ENCODE peak calls at places on chromosomes 12 and 14, in seven cellular contexts. N is Caco-2, Q is cardiac muscle cell, I is dorsolateral prefrontal cortex, S is fibroblast of pulmonary artery, H is cardiac fibroblast, O is lung. U is an unnamed sample.

GRCh38 chr12:9687228-9687627 is 17.7 kb downstream of the CLEC2D start:
- DNase-seq in Q (no peak), S (no peak), N (no peak), I (no peak), H (no peak), O (no peak), U (peak)

GRCh38 chr14:88695873-88696272 is 96.9 kb downstream of the EML5 start:
- DNase-seq in N (no peak), I (no peak), Q (no peak), H (no peak), S (no peak), O (no peak), U (no peak)

GRCh38 chr14:30180219-30180618 is 252.6 kb upstream of the PRKD1 start:
- DNase-seq in I (no peak), O (no peak), H (peak), N (no peak), Q (no peak), S (peak), U (no peak)

GRCh38 chr12:6554168-6554989 is 1.5 kb downstream of the IFFO1 start:
- DNase-seq in N (peak), O (peak), H (peak), Q (peak), I (peak), S (peak), U (no peak)

GRCh38 chr14:55819610-55820304 is 239.8 kb downstream of the KTN1 start:
- DNase-seq in I (no peak), N (no peak), Q (no peak), O (no peak), H (peak), S (peak), U (no peak)

GRCh38 chr12:26282339-26282945 is 87.1 kb downstream of the SSPN start:
- DNase-seq in N (no peak), Q (no peak), S (no peak), O (no peak), H (no peak), I (no peak), U (no peak)

GRCh38 chr12:54404061-54405004 is 14.7 kb downstream of the ITGA5 start:
- DNase-seq in O (no peak), S (peak), I (no peak), H (peak), Q (peak), N (no peak), U (no peak)

GRCh38 chr12:98516184-98516873 is 939 bp downstream of the TMPO start:
- DNase-seq in I (peak), N (peak), H (peak), S (peak), O (peak), Q (peak), U (peak)

GRCh38 chr14:93959239-93960107 is 16.9 kb downstream of the ASB2 start:
- DNase-seq in I (no peak), H (peak), N (peak), S (peak), O (peak), Q (peak), U (peak)

GRCh38 chr12:8057839-8058238 is 8.3 kb downstream of the C3AR1 start:
- DNase-seq in I (no peak), Q (no peak), N (no peak), O (no peak), H (peak), S (peak), U (no peak)

GRCh38 chr14:95380350-95381042 is 60.8 kb upstream of the CLMN start:
- DNase-seq in H (no peak), S (no peak), Q (no peak), N (no peak), I (no peak), O (no peak), U (no peak)

GRCh38 chr12:100926669-100927248 is 132.2 kb downstream of the ANO4 start:
- DNase-seq in S (peak), Q (peak), H (peak), O (no peak), I (no peak), N (peak), U (peak)

GRCh38 chr12:53097564-53098353 is at the start of gene IGFBP6:
- DNase-seq in H (peak), S (peak), O (no peak), Q (peak), N (peak), I (peak), U (no peak)
- TF ChIP-seq CTCF in H (no peak), S (no peak), O (no peak), Q (no peak), N (no peak), I (peak), U (no peak)

DNA sequence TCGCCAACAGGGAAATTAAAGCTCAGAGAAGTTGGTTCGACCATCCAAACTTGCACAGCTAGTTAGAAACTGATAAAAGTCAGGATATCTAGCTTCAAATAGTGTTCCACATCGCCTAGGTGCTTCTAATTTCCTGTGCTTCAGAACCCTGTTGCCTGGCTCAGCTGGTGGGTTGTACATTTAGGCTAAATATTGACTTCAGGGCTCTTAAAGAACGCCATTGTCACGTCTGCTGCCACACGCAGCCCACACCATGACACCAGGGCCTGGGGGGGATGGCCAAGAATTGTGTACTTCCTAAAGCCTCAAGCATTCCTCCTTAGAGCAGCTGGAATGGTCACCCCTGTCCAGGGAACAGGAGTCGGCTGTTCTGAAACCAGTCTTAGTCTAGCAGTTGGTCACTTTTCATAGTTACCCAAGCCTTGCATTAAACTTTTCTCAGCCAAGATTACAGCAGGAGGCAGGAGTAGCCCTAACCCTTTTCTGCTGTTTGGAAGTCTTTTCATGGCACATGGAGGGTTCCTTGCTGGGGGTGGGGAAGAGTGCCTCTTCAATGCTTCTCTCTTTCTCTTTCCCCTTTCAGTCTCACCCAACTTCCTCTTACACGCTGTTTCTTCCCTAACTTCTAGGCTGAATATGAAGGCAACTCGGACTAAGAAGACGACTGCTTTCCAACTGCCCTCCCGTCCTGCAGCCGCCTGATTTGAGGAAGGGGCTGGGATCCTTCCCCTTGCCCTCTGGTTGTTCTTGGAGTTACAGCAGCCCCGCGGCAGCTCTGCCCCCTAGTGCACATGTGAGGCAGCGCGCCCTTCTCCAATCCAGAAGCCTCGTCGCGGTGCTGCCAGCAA is 17.1 kb downstream of the FOS start:
- DNase-seq in H (peak), Q (peak), S (peak), N (peak), I (peak), O (peak), U (no peak)
- H3K4me3 ChIP-seq in H (peak), Q (peak), S (peak), N (peak), I (peak), O (no peak), U (peak)

DNA sequence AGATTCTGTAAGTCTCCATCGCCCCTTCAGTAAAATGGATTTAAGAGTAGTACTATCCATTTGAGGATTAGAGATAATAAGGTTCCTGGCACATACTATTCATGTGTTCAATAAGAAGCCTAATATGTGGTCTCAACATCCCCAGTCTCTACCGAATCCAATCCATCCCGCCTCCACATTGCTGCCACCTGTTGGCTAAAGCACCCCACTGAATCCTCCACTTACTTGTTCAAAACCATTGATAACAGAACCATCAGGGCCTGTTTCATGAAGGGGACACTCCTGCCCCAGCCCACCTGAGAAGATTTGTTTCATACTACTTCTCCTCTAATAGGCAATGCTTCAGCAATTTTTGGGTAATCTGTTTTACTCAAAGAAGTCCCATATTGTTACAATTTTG is 147.5 kb downstream of the SLC2A13 start:
- DNase-seq in O (no peak), Q (no peak), S (peak), H (peak), I (no peak), N (no peak), U (no peak)
- TF ChIP-seq CTCF in O (no peak), Q (peak), S (peak), H (peak), I (no peak), N (peak), U (peak)

GRCh38 chr14:99737956-99738667 is 54.0 kb downstream of the CYP46A1 start:
- DNase-seq in N (no peak), H (no peak), S (no peak), O (no peak), I (no peak), Q (no peak), U (no peak)
- H3K4me3 ChIP-seq in N (no peak), H (peak), S (peak), O (peak), I (peak), Q (no peak), U (no peak)

DNA sequence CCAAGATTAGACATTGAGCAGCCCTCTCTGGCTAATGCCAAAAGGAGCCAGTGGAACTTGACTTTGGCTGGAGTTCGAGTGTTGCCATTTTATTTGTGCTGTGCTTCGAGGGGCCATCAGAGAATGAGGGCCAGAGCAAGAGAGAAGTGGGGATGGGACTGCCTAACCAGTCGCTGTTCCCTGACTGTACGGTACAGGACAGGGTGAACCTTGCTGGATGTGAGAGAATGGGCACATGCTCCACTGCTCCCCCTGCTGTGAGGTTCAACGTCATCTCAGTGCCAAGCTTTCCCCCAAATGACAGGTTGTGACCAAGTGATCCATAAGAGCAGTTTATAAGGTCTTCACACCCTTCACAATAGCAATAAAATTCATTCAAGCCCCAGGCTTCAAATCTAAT is 55.1 kb upstream of the BCL11B start:
- DNase-seq in S (no peak), O (no peak), Q (no peak), N (no peak), H (no peak), I (no peak), U (no peak)
- TF ChIP-seq CTCF in S (no peak), O (no peak), Q (peak), N (no peak), H (no peak), I (no peak), U (peak)

GRCh38 chr12:130280226-130280625 is 57.5 kb upstream of the PIWIL1 start:
- DNase-seq in I (no peak), O (no peak), N (no peak), H (no peak), S (no peak), Q (no peak), U (no peak)

GRCh38 chr12:130286741-130287140 is 50.9 kb upstream of the PIWIL1 start:
- DNase-seq in N (no peak), O (no peak), Q (no peak), I (no peak), H (no peak), S (no peak), U (no peak)

GRCh38 chr12:130286041-130286440 is 51.6 kb upstream of the PIWIL1 start:
- DNase-seq in Q (no peak), H (no peak), O (no peak), I (no peak), S (no peak), N (no peak), U (no peak)

GRCh38 chr12:130281157-130281799 is 56.4 kb upstream of the PIWIL1 start:
- DNase-seq in S (no peak), N (no peak), H (no peak), I (no peak), Q (peak), O (no peak), U (no peak)
- H3K4me3 ChIP-seq in S (no peak), N (no peak), H (no peak), I (no peak), Q (no peak), O (no peak), U (no peak)

DNA sequence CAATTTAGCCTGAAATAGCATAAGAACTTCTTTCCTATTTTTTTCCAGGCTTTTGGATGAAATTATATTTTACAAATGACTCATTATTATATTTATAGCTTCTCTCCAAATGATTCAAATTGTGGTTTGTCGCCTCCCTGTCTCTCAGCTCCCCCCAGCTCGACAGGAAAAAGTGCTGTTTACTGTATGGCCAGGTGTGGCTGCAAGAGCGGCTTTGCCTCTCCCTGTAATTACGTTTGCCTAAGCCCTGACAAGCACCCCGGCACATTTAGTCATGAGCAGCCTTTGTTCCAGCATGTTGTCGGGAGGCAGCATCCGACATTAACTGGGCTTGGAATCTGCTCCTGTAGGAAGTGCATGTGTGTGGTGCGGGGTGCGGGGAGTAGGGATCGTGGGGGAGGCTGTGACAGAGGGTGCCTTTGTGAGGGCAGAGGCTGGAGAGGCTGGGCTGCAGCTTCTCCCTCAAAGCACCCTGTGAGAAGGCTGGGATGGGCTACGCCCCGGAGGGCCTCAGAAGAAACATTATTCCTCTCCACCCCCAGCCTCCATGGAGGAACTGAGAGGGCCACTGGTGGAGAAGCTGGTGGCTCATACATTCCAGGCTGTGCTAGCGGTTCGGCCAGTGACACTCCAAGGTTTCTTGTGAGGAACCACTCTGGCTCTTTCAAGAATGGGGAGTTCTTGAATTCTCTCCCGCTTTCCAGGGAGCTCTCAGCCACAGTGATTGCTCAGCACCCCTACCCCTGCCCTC is 42.1 kb upstream of the CTDSP2 start:
- DNase-seq in H (peak), N (no peak), I (peak), O (peak), S (peak), Q (no peak), U (no peak)
- TF ChIP-seq CTCF in H (no peak), N (no peak), I (no peak), O (no peak), S (no peak), Q (no peak), U (no peak)

DNA sequence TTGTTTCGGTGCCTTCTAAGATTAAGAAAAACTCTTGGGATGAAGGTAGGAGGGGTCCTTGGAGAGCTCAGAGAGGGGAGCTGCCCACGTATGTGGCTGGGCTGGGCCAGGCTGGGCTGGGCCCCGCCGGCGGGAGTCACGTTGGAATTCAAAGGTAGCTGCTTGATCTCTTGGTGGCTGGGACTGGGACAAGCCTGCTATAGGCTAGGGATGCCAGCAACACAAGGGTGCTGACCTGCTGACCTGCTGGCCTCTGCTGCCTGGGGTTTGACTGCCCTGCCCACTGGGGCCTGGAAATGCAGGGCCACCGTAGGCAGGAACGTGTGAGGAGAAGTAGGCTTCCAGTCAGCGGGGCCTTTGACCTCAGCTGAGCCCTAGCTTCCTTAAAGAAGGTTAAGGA is 52.8 kb upstream of the GTF2A1 start:
- DNase-seq in O (no peak), Q (no peak), N (no peak), S (no peak), I (no peak), H (no peak), U (no peak)
- H3K4me3 ChIP-seq in O (no peak), Q (no peak), N (no peak), S (no peak), I (no peak), H (no peak), U (no peak)

U was measured in HFF-Myc.